ENCODE peak calls at places on chromosomes 7 and 10, in ten cellular contexts. N is T follicular helper cell; Z is AG09309; D is adrenal gland; Y is naive thymus-derived CD8-positive, alpha-beta T cell; S is activated CD4-positive, alpha-beta T cell treated with anti-CD3 and anti-CD28 coated beads for 24 hours; Q is cardiac septum; K is type B pancreatic cell; F is NCI-H748 treated with DMSO at 0.1 percent for 48 hours; R is naive thymus-derived CD4-positive, alpha-beta T cell. H is an unnamed sample.

GRCh38 chr10:131790021-131790420 is 110.8 kb upstream of the PPP2R2D start:
- DNase-seq in K (peak), Z (no peak), Q (peak), S (peak), R (no peak), F (no peak), D (no peak), Y (no peak), N (no peak), H (no peak)

GRCh38 chr7:98051118-98051744 is 55.4 kb upstream of the LMTK2 start:
- DNase-seq in Q (no peak), K (no peak), N (peak), Z (no peak), Y (peak), S (peak), R (peak), F (peak), D (no peak), H (no peak)

GRCh38 chr10:133336131-133337078 is at the start of gene CALY:
- DNase-seq in Z (no peak), K (no peak), R (peak), D (no peak), Q (no peak), N (peak), S (peak), F (no peak), Y (peak), H (peak)

GRCh38 chr10:128877936-128878335 is 589.1 kb upstream of the MGMT start:
- DNase-seq in Z (no peak), S (no peak), Q (no peak), K (peak), Y (no peak), F (no peak), N (no peak), R (no peak), D (no peak), H (no peak)

GRCh38 chr7:36045275-36045674 is 107.8 kb upstream of the EEPD1 start:
- DNase-seq in Z (no peak), D (no peak), Q (no peak), Y (no peak), F (no peak), K (no peak), R (no peak), S (no peak), N (no peak), H (no peak)

GRCh38 chr7:36653011-36653670 is 71.2 kb downstream of the AOAH start:
- DNase-seq in F (no peak), Y (no peak), N (no peak), S (no peak), R (no peak), Z (peak), Q (no peak), D (no peak), K (no peak), H (no peak)

GRCh38 chr10:74937446-74937935 is 111.1 kb downstream of the KAT6B start:
- DNase-seq in F (no peak), R (no peak), K (no peak), N (no peak), Z (no peak), Y (no peak), D (no peak), S (no peak), Q (no peak), H (no peak)

GRCh38 chr10:84337199-84337598 is 8.8 kb downstream of the CCSER2 start:
- DNase-seq in D (no peak), Q (no peak), S (no peak), R (no peak), Y (no peak), F (no peak), N (no peak), K (no peak), Z (no peak), H (no peak)

GRCh38 chr10:87518937-87519336 is 14.2 kb downstream of the MINPP1 start:
- DNase-seq in D (no peak), Y (no peak), Q (no peak), S (no peak), R (no peak), F (no peak), Z (no peak), N (no peak), K (no peak), H (no peak)

GRCh38 chr7:23490357-23491131 is 20.3 kb upstream of the IGF2BP3 start:
- DNase-seq in D (peak), Q (no peak), K (no peak), S (no peak), F (no peak), Z (no peak), N (peak), R (peak), Y (peak), H (peak)

GRCh38 chr7:157972914-157973313 is 614.7 kb downstream of the PTPRN2 start:
- DNase-seq in D (no peak), K (no peak), Z (no peak), Y (no peak), R (no peak), N (no peak), Q (peak), F (no peak), S (no peak), H (no peak)

GRCh38 chr10:97332586-97333350 is 1.8 kb downstream of the FRAT2 start:
- DNase-seq in F (no peak), Q (no peak), Y (no peak), N (no peak), Z (peak), K (no peak), R (no peak), D (peak), S (no peak), H (no peak)

GRCh38 chr7:122791959-122792545 is 89.3 kb upstream of the RNF148 start:
- DNase-seq in Y (no peak), F (no peak), S (no peak), K (no peak), N (no peak), Q (no peak), D (no peak), Z (no peak), R (no peak), H (no peak)

GRCh38 chr7:4692055-4692454 is 10.0 kb downstream of the FOXK1 start:
- DNase-seq in F (no peak), S (no peak), Y (no peak), Z (no peak), D (no peak), K (no peak), Q (no peak), N (no peak), R (no peak), H (no peak)

GRCh38 chr7:117435475-117436043 is 8.3 kb upstream of the ASZ1 start:
- DNase-seq in Z (no peak), K (no peak), D (no peak), S (no peak), Q (no peak), F (no peak), N (no peak), R (no peak), Y (no peak), H (no peak)

GRCh38 chr10:112953760-112954159 is 3.7 kb downstream of the TCF7L2 start:
- DNase-seq in Z (no peak), F (no peak), Q (no peak), D (no peak), N (no peak), S (no peak), Y (no peak), R (no peak), K (no peak), H (no peak)

GRCh38 chr7:137454169-137455166 is 110.9 kb upstream of the PTN start:
- DNase-seq in S (no peak), Q (no peak), Z (peak), K (no peak), Y (no peak), N (no peak), R (no peak), F (peak), D (no peak), H (no peak)

GRCh38 chr7:69961396-69961795 is 363.1 kb downstream of the AUTS2 start:
- DNase-seq in Y (no peak), S (no peak), D (no peak), Q (no peak), R (no peak), K (no peak), Z (no peak), N (no peak), F (no peak), H (no peak)

GRCh38 chr7:22094413-22095304 is 149.0 kb upstream of the CDCA7L start:
- DNase-seq in Y (no peak), Z (peak), D (no peak), R (no peak), N (no peak), Q (no peak), S (no peak), F (no peak), K (no peak), H (no peak)